ENCODE peak calls at places on chromosome 11, in eight cellular contexts. D is astrocyte of the cerebellum, Z is fibroblast of villous mesenchyme, P is AG04449, F is heart right ventricle, R is AG09319, W is RWPE1, O is cardiac muscle cell. V is an unnamed sample.

GRCh38 chr11:76626266-76626665 is 44.3 kb downstream of the LRRC32 start:
- DNase-seq in D (no peak), Z (no peak), P (no peak), F (no peak), R (no peak), W (no peak), O (no peak), V (no peak)

GRCh38 chr11:111531687-111532364 is 8.7 kb upstream of the LAYN start:
- DNase-seq in D (peak; percentile 68), Z (peak; percentile 81), P (peak; percentile 77), F (no peak), R (peak; percentile 56), W (peak; percentile 87), O (no peak), V (no peak)

GRCh38 chr11:12182650-12183511 is 72.5 kb downstream of the MICAL2 start:
- DNase-seq in D (peak; percentile 96), Z (peak; percentile 92), P (peak; percentile 83), F (peak; percentile 74), R (peak; percentile 94), W (peak; percentile 81), O (peak; percentile 90), V (no peak)

GRCh38 chr11:57283231-57283990 is 41.3 kb downstream of the TNKS1BP1 start:
- DNase-seq in D (no peak), Z (no peak), P (no peak), F (no peak), R (no peak), W (no peak), O (no peak), V (no peak)

GRCh38 chr11:130103296-130103814 is 33.7 kb downstream of the APLP2 start:
- DNase-seq in D (peak; percentile 91), Z (peak; percentile 99), P (peak; percentile 88), F (no peak), R (peak; percentile 89), W (peak; percentile 26), O (no peak), V (no peak)

GRCh38 chr11:14075118-14075601 is 112.6 kb downstream of the SPON1 start:
- DNase-seq in D (peak; percentile 4), Z (no peak), P (no peak), F (no peak), R (no peak), W (peak; percentile 23), O (no peak), V (no peak)

GRCh38 chr11:75873417-75874148 is 58.6 kb downstream of the UVRAG start:
- DNase-seq in D (no peak), Z (no peak), P (no peak), F (no peak), R (no peak), W (no peak), O (no peak), V (no peak)

GRCh38 chr11:71153005-71153395 is 99.4 kb downstream of the SHANK2 start:
- DNase-seq in D (no peak), Z (peak; percentile 49), P (no peak), F (no peak), R (no peak), W (peak; percentile 86), O (no peak), V (no peak)

GRCh38 chr11:102733232-102733875 is 8.6 kb upstream of the MMP8 start:
- DNase-seq in D (no peak), Z (peak; percentile 43), P (no peak), F (no peak), R (no peak), W (peak; percentile 74), O (peak; percentile 75), V (no peak)

GRCh38 chr11:128318856-128319474 is 268.4 kb downstream of the ETS1 start:
- DNase-seq in D (no peak), Z (no peak), P (no peak), F (no peak), R (no peak), W (no peak), O (no peak), V (peak; percentile 37)

GRCh38 chr11:119907934-119908760 is 179.1 kb upstream of the NECTIN1 start:
- DNase-seq in D (no peak), Z (no peak), P (no peak), F (no peak), R (no peak), W (no peak), O (no peak), V (no peak)

GRCh38 chr11:61507012-61507768 is 1.4 kb upstream of the LRRC10B start:
- DNase-seq in D (no peak), Z (no peak), P (no peak), F (no peak), R (no peak), W (no peak), O (no peak), V (no peak)

GRCh38 chr11:77073328-77074001 is 6.7 kb downstream of the CAPN5 start:
- DNase-seq in D (peak; percentile 58), Z (peak; percentile 98), P (peak; percentile 49), F (peak; percentile 82), R (peak; percentile 89), W (peak; percentile 63), O (peak; percentile 18), V (peak; percentile 10)

GRCh38 chr11:127098684-127099083 is 98.1 kb upstream of the KIRREL3 start:
- DNase-seq in D (no peak), Z (no peak), P (no peak), F (no peak), R (no peak), W (no peak), O (peak; percentile 70), V (no peak)

GRCh38 chr11:23079382-23079813 is 219.1 kb upstream of the CCDC179 start:
- DNase-seq in D (no peak), Z (peak; percentile 13), P (peak; percentile 24), F (no peak), R (no peak), W (no peak), O (no peak), V (no peak)

GRCh38 chr11:115297330-115297729 is 206.9 kb downstream of the CADM1 start:
- DNase-seq in D (no peak), Z (no peak), P (no peak), F (no peak), R (no peak), W (no peak), O (no peak), V (no peak)

GRCh38 chr11:396948-397548 is 3.0 kb downstream of the PKP3 start:
- DNase-seq in D (peak; percentile 26), Z (peak; percentile 67), P (no peak), F (peak; percentile 62), R (peak; percentile 16), W (no peak), O (no peak), V (peak; percentile 56)

GRCh38 chr11:132312616-132313210 is 942.3 kb downstream of the NTM start:
- DNase-seq in D (peak; percentile 38), Z (peak; percentile 6), P (no peak), F (no peak), R (no peak), W (peak; percentile 2), O (peak; percentile 67), V (no peak)

GRCh38 chr11:11448626-11449025 is 95.6 kb upstream of the CSNK2A3 start:
- DNase-seq in D (no peak), Z (no peak), P (no peak), F (no peak), R (no peak), W (no peak), O (no peak), V (no peak)

GRCh38 chr11:65522640-65523322 is 2.1 kb upstream of the SCYL1 start:
- DNase-seq in D (no peak), Z (peak; percentile 92), P (no peak), F (no peak), R (no peak), W (no peak), O (no peak), V (no peak)

GRCh38 chr11:64000026-64000739 is 13.9 kb downstream of the OTUB1 start:
- DNase-seq in D (peak; percentile 23), Z (peak; percentile 71), P (no peak), F (peak; percentile 63), R (peak; percentile 44), W (peak; percentile 64), O (peak; percentile 87), V (peak; percentile 72)

GRCh38 chr11:61919113-61919840 is 1.9 kb upstream of the RAB3IL1 start:
- DNase-seq in D (no peak), Z (no peak), P (no peak), F (no peak), R (no peak), W (no peak), O (no peak), V (no peak)

DNA sequence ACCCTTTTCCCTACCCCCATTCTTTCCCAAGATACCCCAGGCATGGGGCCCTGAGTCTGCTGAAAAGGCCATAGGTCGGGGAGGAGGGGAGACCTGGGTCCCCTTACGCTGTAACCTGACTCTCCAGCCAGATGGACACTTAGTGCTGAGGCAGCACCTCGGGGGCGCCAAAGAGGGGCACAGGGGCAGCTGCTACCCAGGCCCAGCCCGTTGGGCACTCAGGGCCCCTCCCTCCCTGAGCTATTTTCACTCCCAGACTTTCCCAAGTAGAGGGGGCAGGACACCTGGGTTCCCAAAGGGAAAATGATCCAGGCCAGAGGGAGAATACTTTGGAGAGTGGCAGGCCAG is 933 bp downstream of the ACTN3 start:
- DNase-seq in D (no peak), Z (no peak), P (no peak), F (no peak), R (no peak), W (no peak), O (peak; percentile 80), V (no peak)
- TF ChIP-seq CTCF in D (no peak), Z (no peak), P (no peak), F (no peak), R (no peak), W (no peak), O (no peak), V (no peak)

GRCh38 chr11:4203603-4204360 is 109.2 kb downstream of the RRM1 start:
- DNase-seq in D (no peak), Z (no peak), P (no peak), F (no peak), R (no peak), W (no peak), O (peak; percentile 30), V (no peak)
- TF ChIP-seq CTCF in D (no peak), Z (peak; percentile 11), P (no peak), F (peak; percentile 18), R (no peak), W (no peak), O (no peak), V (no peak)

DNA sequence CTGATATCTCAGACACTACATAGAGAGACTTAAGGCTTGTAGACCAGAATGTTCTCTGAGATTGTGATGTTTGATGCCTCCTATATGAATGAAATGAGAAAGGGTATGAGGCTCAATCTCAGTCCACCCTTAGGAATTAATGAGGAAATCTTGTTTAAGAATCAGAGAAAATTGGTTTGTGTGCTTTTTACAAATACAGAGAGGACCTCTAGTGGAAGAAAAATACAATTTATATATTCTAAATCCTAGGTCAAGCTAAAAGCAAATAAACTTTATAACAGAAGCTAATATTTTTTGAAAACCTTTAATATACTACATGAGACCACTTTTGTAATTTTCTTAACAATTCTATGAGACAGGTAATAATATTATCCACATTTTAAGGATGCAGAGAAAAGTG is 5.0 kb upstream of the OR52H1 start:
- DNase-seq in D (no peak), Z (no peak), P (no peak), F (no peak), R (no peak), W (no peak), O (no peak), V (no peak)
- TF ChIP-seq CTCF in D (no peak), Z (no peak), P (no peak), F (peak; percentile 41), R (peak; percentile 23), W (peak; percentile 19), O (peak; percentile 10), V (no peak)

DNA sequence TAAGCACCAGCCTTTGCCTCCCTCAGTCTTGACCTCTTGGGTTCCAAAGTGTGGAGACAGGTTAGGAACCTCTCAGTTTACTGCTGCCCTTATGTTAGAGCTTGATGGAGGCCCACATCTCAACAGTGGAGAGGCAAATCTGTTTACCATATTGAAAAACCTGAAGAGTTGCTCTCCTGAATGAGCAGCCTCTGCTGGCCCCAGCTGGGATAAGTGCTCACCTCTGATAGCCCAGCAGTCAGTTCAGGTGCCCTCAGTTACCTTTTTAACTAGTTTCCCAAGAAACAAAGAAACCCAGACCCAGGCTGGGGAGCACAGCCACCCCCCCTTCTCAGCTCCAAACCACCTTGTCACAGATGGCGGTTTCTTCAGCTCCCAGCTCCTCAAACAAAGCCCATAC is 57.1 kb downstream of the PPFIBP2 start:
- DNase-seq in D (no peak), Z (no peak), P (no peak), F (no peak), R (no peak), W (no peak), O (no peak), V (no peak)
- TF ChIP-seq CTCF in D (peak; percentile 6), Z (no peak), P (no peak), F (no peak), R (peak; percentile 5), W (no peak), O (no peak), V (no peak)